ENCODE peak calls at places on chromosome 3, in four cellular contexts. One of them, this sample, is unnamed.
A peak's percentile ranks its signal among the peaks of the same experiment; 100 is the strongest.

GRCh38 chr3:23075478-23075877 is 127.6 kb upstream of the UBE2E2 start:
- DNase-seq in AML-193: no peak
- DNase-seq in cardiac fibroblast: peak; percentile 89
- DNase-seq in NCI-H1092 treated with DMSO at 0.1 percent for 48 hours: no peak
- DNase-seq in this sample: no peak

GRCh38 chr3:168847293-168847883 is 751.7 kb upstream of the GOLIM4 start:
- DNase-seq in AML-193: peak; percentile 25
- DNase-seq in cardiac fibroblast: peak; percentile 58
- DNase-seq in NCI-H1092 treated with DMSO at 0.1 percent for 48 hours: peak; percentile 29
- DNase-seq in this sample: no peak

GRCh38 chr3:2158828-2159227 is 60.2 kb downstream of the CNTN4 start:
- DNase-seq in AML-193: no peak
- DNase-seq in cardiac fibroblast: no peak
- DNase-seq in NCI-H1092 treated with DMSO at 0.1 percent for 48 hours: no peak
- DNase-seq in this sample: no peak

GRCh38 chr3:188150982-188151381 is 3.0 kb upstream of the LPP start:
- DNase-seq in AML-193: no peak
- DNase-seq in cardiac fibroblast: no peak
- DNase-seq in NCI-H1092 treated with DMSO at 0.1 percent for 48 hours: no peak
- DNase-seq in this sample: no peak

GRCh38 chr3:171376125-171376947 is 83.9 kb downstream of the TNIK start:
- DNase-seq in AML-193: peak; percentile 84
- DNase-seq in cardiac fibroblast: peak; percentile 75
- DNase-seq in NCI-H1092 treated with DMSO at 0.1 percent for 48 hours: no peak
- DNase-seq in this sample: no peak

GRCh38 chr3:52705438-52705687 is 228 bp downstream of the GLT8D1 start:
- DNase-seq in AML-193: no peak
- DNase-seq in cardiac fibroblast: no peak
- DNase-seq in NCI-H1092 treated with DMSO at 0.1 percent for 48 hours: no peak
- DNase-seq in this sample: no peak

GRCh38 chr3:1734494-1735122 is 364.1 kb upstream of the CNTN4 start:
- DNase-seq in AML-193: no peak
- DNase-seq in cardiac fibroblast: no peak
- DNase-seq in NCI-H1092 treated with DMSO at 0.1 percent for 48 hours: no peak
- DNase-seq in this sample: no peak

GRCh38 chr3:187667526-187667925 is 2.7 kb downstream of the SST start:
- DNase-seq in AML-193: no peak
- DNase-seq in cardiac fibroblast: no peak
- DNase-seq in NCI-H1092 treated with DMSO at 0.1 percent for 48 hours: peak; percentile 74
- DNase-seq in this sample: no peak

GRCh38 chr3:8443829-8444791 is 57.5 kb upstream of the LMCD1 start:
- DNase-seq in AML-193: no peak
- DNase-seq in cardiac fibroblast: peak; percentile 100
- DNase-seq in NCI-H1092 treated with DMSO at 0.1 percent for 48 hours: peak; percentile 66
- DNase-seq in this sample: no peak

GRCh38 chr3:10655131-10655530 is 149.7 kb upstream of the ATP2B2 start:
- DNase-seq in AML-193: no peak
- DNase-seq in cardiac fibroblast: no peak
- DNase-seq in NCI-H1092 treated with DMSO at 0.1 percent for 48 hours: no peak
- DNase-seq in this sample: no peak

GRCh38 chr3:23739536-23739935 is 66.2 kb upstream of the UBE2E1 start:
- DNase-seq in AML-193: no peak
- DNase-seq in cardiac fibroblast: peak; percentile 76
- DNase-seq in NCI-H1092 treated with DMSO at 0.1 percent for 48 hours: no peak
- DNase-seq in this sample: no peak

GRCh38 chr3:178103140-178103539 is 433.1 kb upstream of the KCNMB2 start:
- DNase-seq in AML-193: no peak
- DNase-seq in cardiac fibroblast: peak; percentile 7
- DNase-seq in NCI-H1092 treated with DMSO at 0.1 percent for 48 hours: no peak
- DNase-seq in this sample: no peak

GRCh38 chr3:61381745-61382392 is 130.6 kb upstream of the FHIT start:
- DNase-seq in AML-193: peak; percentile 73
- DNase-seq in cardiac fibroblast: peak; percentile 39
- DNase-seq in NCI-H1092 treated with DMSO at 0.1 percent for 48 hours: peak; percentile 9
- DNase-seq in this sample: peak; percentile 21

GRCh38 chr3:36744770-36745169 is 19.6 kb downstream of the DCLK3 start:
- DNase-seq in AML-193: no peak
- DNase-seq in cardiac fibroblast: no peak
- DNase-seq in NCI-H1092 treated with DMSO at 0.1 percent for 48 hours: no peak
- DNase-seq in this sample: no peak

GRCh38 chr3:106611841-106612240 is 743.0 kb upstream of the CBLB start:
- DNase-seq in AML-193: no peak
- DNase-seq in cardiac fibroblast: peak; percentile 85
- DNase-seq in NCI-H1092 treated with DMSO at 0.1 percent for 48 hours: no peak
- DNase-seq in this sample: no peak

GRCh38 chr3:194489736-194490612 is 3.2 kb upstream of the ATP13A3 start:
- DNase-seq in AML-193: peak; percentile 19
- DNase-seq in cardiac fibroblast: peak; percentile 78
- DNase-seq in NCI-H1092 treated with DMSO at 0.1 percent for 48 hours: no peak
- DNase-seq in this sample: no peak

GRCh38 chr3:158347966-158348365 is 223.0 kb upstream of the MLF1 start:
- DNase-seq in AML-193: no peak
- DNase-seq in cardiac fibroblast: peak; percentile 50
- DNase-seq in NCI-H1092 treated with DMSO at 0.1 percent for 48 hours: no peak
- DNase-seq in this sample: no peak

GRCh38 chr3:62875103-62876002 is at the start of gene CADPS:
- DNase-seq in AML-193: no peak
- DNase-seq in cardiac fibroblast: no peak
- DNase-seq in NCI-H1092 treated with DMSO at 0.1 percent for 48 hours: peak; percentile 67
- DNase-seq in this sample: no peak

GRCh38 chr3:141482250-141482937 is 4.4 kb upstream of the RASA2 start:
- DNase-seq in AML-193: peak; percentile 70
- DNase-seq in cardiac fibroblast: peak; percentile 83
- DNase-seq in NCI-H1092 treated with DMSO at 0.1 percent for 48 hours: no peak
- DNase-seq in this sample: no peak

GRCh38 chr3:157248590-157249425 is 88.9 kb upstream of the CCNL1 start:
- DNase-seq in AML-193: no peak
- DNase-seq in cardiac fibroblast: peak; percentile 92
- DNase-seq in NCI-H1092 treated with DMSO at 0.1 percent for 48 hours: no peak
- DNase-seq in this sample: no peak

GRCh38 chr3:185988816-185989175 is 51.0 kb upstream of the TRA2B start:
- DNase-seq in AML-193: no peak
- DNase-seq in cardiac fibroblast: no peak
- DNase-seq in NCI-H1092 treated with DMSO at 0.1 percent for 48 hours: peak; percentile 43
- DNase-seq in this sample: no peak

GRCh38 chr3:153072382-153072781 is 89.6 kb upstream of the RAP2B start:
- DNase-seq in AML-193: no peak
- DNase-seq in cardiac fibroblast: no peak
- DNase-seq in NCI-H1092 treated with DMSO at 0.1 percent for 48 hours: no peak
- DNase-seq in this sample: no peak

GRCh38 chr3:20141841-20142240 is 44.2 kb downstream of the SGO1 start:
- DNase-seq in AML-193: no peak
- DNase-seq in cardiac fibroblast: peak; percentile 65
- DNase-seq in NCI-H1092 treated with DMSO at 0.1 percent for 48 hours: peak; percentile 74
- DNase-seq in this sample: no peak

GRCh38 chr3:104952587-104952986 is 414.1 kb upstream of the ALCAM start:
- DNase-seq in AML-193: no peak
- DNase-seq in cardiac fibroblast: peak; percentile 72
- DNase-seq in NCI-H1092 treated with DMSO at 0.1 percent for 48 hours: no peak
- DNase-seq in this sample: no peak

GRCh38 chr3:125123906-125124305 is 68.1 kb upstream of the HEG1 start:
- DNase-seq in AML-193: no peak
- DNase-seq in cardiac fibroblast: peak; percentile 93
- DNase-seq in NCI-H1092 treated with DMSO at 0.1 percent for 48 hours: no peak
- DNase-seq in this sample: no peak

GRCh38 chr3:153951276-153951675 is 169.9 kb upstream of the ARHGEF26 start:
- DNase-seq in AML-193: no peak
- DNase-seq in cardiac fibroblast: no peak
- DNase-seq in NCI-H1092 treated with DMSO at 0.1 percent for 48 hours: no peak
- DNase-seq in this sample: no peak

GRCh38 chr3:46923559-46924350 is 46.2 kb downstream of the PTH1R start:
- DNase-seq in AML-193: peak; percentile 56
- DNase-seq in cardiac fibroblast: peak; percentile 47
- DNase-seq in NCI-H1092 treated with DMSO at 0.1 percent for 48 hours: no peak
- DNase-seq in this sample: no peak

GRCh38 chr3:131009698-131010097 is 16.9 kb downstream of the ASTE1 start:
- DNase-seq in AML-193: no peak
- DNase-seq in cardiac fibroblast: no peak
- DNase-seq in NCI-H1092 treated with DMSO at 0.1 percent for 48 hours: no peak
- DNase-seq in this sample: no peak

GRCh38 chr3:98869391-98869790 is 32.1 kb downstream of the DCBLD2 start:
- DNase-seq in AML-193: no peak
- DNase-seq in cardiac fibroblast: no peak
- DNase-seq in NCI-H1092 treated with DMSO at 0.1 percent for 48 hours: no peak
- DNase-seq in this sample: no peak

GRCh38 chr3:56928379-56929068 is 126.8 kb upstream of the ARHGEF3 start:
- DNase-seq in AML-193: peak; percentile 67
- DNase-seq in cardiac fibroblast: peak; percentile 58
- DNase-seq in NCI-H1092 treated with DMSO at 0.1 percent for 48 hours: no peak
- DNase-seq in this sample: no peak

GRCh38 chr3:4426261-4426781 is 40.7 kb downstream of the SUMF1 start:
- DNase-seq in AML-193: no peak
- DNase-seq in cardiac fibroblast: peak; percentile 39
- DNase-seq in NCI-H1092 treated with DMSO at 0.1 percent for 48 hours: no peak
- DNase-seq in this sample: no peak

GRCh38 chr3:158668506-158668905 is 3.9 kb downstream of the LXN start:
- DNase-seq in AML-193: no peak
- DNase-seq in cardiac fibroblast: peak; percentile 82
- DNase-seq in NCI-H1092 treated with DMSO at 0.1 percent for 48 hours: no peak
- DNase-seq in this sample: no peak

GRCh38 chr3:51773529-51773928 is 5.5 kb downstream of the IQCF6 start:
- DNase-seq in AML-193: no peak
- DNase-seq in cardiac fibroblast: no peak
- DNase-seq in NCI-H1092 treated with DMSO at 0.1 percent for 48 hours: peak; percentile 17
- DNase-seq in this sample: no peak

GRCh38 chr3:72165337-72165736 is 380.4 kb upstream of the PROK2 start:
- DNase-seq in AML-193: no peak
- DNase-seq in cardiac fibroblast: no peak
- DNase-seq in NCI-H1092 treated with DMSO at 0.1 percent for 48 hours: no peak
- DNase-seq in this sample: no peak